ENCODE peak calls at places on chromosomes 6 and 20, in nine cellular contexts. D is AG10803; J is T-cell; H is GM18507; M is NCI-H1694 treated with DMSO at 0.1 percent for 48 hours; P is renal cortical epithelial cell; U is naive thymus-derived CD8-positive, alpha-beta T cell; N is NCI-H2171 treated with DMSO at 0.1 percent for 48 hours; L is GM23338. X is an unnamed sample.

GRCh38 chr20:48384147-48384818 is 443.5 kb downstream of the PREX1 start:
- DNase-seq in D (no peak), J (no peak), H (no peak), M (no peak), P (no peak), U (no peak), N (no peak), L (peak), X (no peak)

GRCh38 chr6:23420659-23421350 is 705.2 kb upstream of the NRSN1 start:
- DNase-seq in D (no peak), J (no peak), H (no peak), M (no peak), P (no peak), U (no peak), N (no peak), L (no peak), X (no peak)

GRCh38 chr6:151891524-151891923 is 84.0 kb downstream of the ESR1 start:
- DNase-seq in D (no peak), J (no peak), H (no peak), M (no peak), P (no peak), U (no peak), N (no peak), L (no peak), X (no peak)

GRCh38 chr20:45545754-45546453 is 1.3 kb downstream of the EPPIN start:
- DNase-seq in D (peak), J (no peak), H (no peak), M (no peak), P (peak), U (no peak), N (peak), L (peak), X (no peak)

GRCh38 chr6:76876922-76877553 is 586.3 kb downstream of the HTR1B start:
- DNase-seq in D (no peak), J (no peak), H (no peak), M (peak), P (peak), U (no peak), N (peak), L (peak), X (no peak)

GRCh38 chr6:13914346-13914745 is 10.4 kb upstream of the RNF182 start:
- DNase-seq in D (peak), J (no peak), H (no peak), M (no peak), P (peak), U (no peak), N (no peak), L (no peak), X (no peak)

GRCh38 chr20:48454721-48455490 is 372.9 kb downstream of the PREX1 start:
- DNase-seq in D (no peak), J (no peak), H (no peak), M (peak), P (no peak), U (no peak), N (peak), L (no peak), X (no peak)

GRCh38 chr20:24502184-24502583 is 32.8 kb downstream of the SYNDIG1 start:
- DNase-seq in D (peak), J (no peak), H (no peak), M (no peak), P (no peak), U (no peak), N (peak), L (no peak), X (peak)

GRCh38 chr6:158039178-158039557 is 57.5 kb downstream of the SYNJ2 start:
- DNase-seq in D (no peak), J (no peak), H (no peak), M (no peak), P (no peak), U (no peak), N (no peak), L (no peak), X (no peak)

X was measured in right atrium auricular region.